ENCODE peak calls at places on chromosomes 4 and X, in five cellular contexts. P, K, X, F and T are unnamed samples.

GRCh38 chr4:33883111-33883510 is 2361.2 kb downstream of the ARAP2 start:
- DNase-seq in P (no peak), K (no peak), X (no peak), F (no peak), T (no peak)

GRCh38 chr4:26127001-26127400 is 193.8 kb upstream of the RBPJ start:
- DNase-seq in P (no peak), K (no peak), X (no peak), F (no peak), T (no peak)

GRCh38 chr4:113222431-113222979 is 173.1 kb downstream of the ANK2 start:
- DNase-seq in P (peak; percentile 38), K (no peak), X (no peak), F (no peak), T (no peak)

GRCh38 chrX:66489339-66489738 is 149.5 kb downstream of the EDA2R start:
- DNase-seq in P (no peak), K (no peak), X (no peak), F (no peak), T (peak; percentile 0)

GRCh38 chr4:7367894-7368293 is 66.8 kb downstream of the PSAPL1 start:
- DNase-seq in P (no peak), K (no peak), X (no peak), F (no peak), T (no peak)

GRCh38 chr4:126701756-126702155 is 931.0 kb upstream of the INTU start:
- DNase-seq in P (peak; percentile 81), K (no peak), X (no peak), F (no peak), T (no peak)

GRCh38 chrX:48467331-48467761 is 2.7 kb downstream of the SLC38A5 start:
- DNase-seq in P (no peak), K (no peak), X (peak; percentile 60), F (no peak), T (no peak)

GRCh38 chrX:19836337-19836736 is 51.1 kb downstream of the SH3KBP1 start:
- DNase-seq in P (no peak), K (no peak), X (no peak), F (no peak), T (no peak)

GRCh38 chrX:118536204-118536603 is 40.6 kb downstream of the DOCK11 start:
- DNase-seq in P (no peak), K (no peak), X (no peak), F (no peak), T (no peak)

GRCh38 chr4:117010695-117011094 is 74.7 kb downstream of the TRAM1L1 start:
- DNase-seq in P (no peak), K (no peak), X (no peak), F (no peak), T (no peak)

GRCh38 chr4:110487873-110488272 is 11.9 kb downstream of the ENPEP start:
- DNase-seq in P (no peak), K (no peak), X (no peak), F (no peak), T (peak; percentile 56)

GRCh38 chr4:95318483-95318882 is 230.3 kb downstream of the UNC5C start:
- DNase-seq in P (no peak), K (no peak), X (no peak), F (no peak), T (no peak)

GRCh38 chr4:44071959-44072955 is 376.4 kb downstream of the KCTD8 start:
- DNase-seq in P (no peak), K (no peak), X (no peak), F (no peak), T (no peak)

GRCh38 chrX:130741151-130741550 is 161.9 kb downstream of the ENOX2 start:
- DNase-seq in P (no peak), K (no peak), X (no peak), F (no peak), T (no peak)

GRCh38 chr4:10856271-10856670 is 171.7 kb upstream of the CLNK start:
- DNase-seq in P (no peak), K (no peak), X (no peak), F (no peak), T (no peak)

GRCh38 chr4:3029464-3029863 is 44.9 kb downstream of the HTT-AS start:
- DNase-seq in P (no peak), K (no peak), X (no peak), F (no peak), T (no peak)

GRCh38 chrX:10636337-10636736 is 16.0 kb upstream of the MID1 start:
- DNase-seq in P (peak; percentile 68), K (peak; percentile 71), X (peak; percentile 7), F (no peak), T (no peak)

GRCh38 chr4:73868206-73869129 is 725 bp upstream of the CXCL1 start:
- DNase-seq in P (no peak), K (peak; percentile 13), X (no peak), F (no peak), T (no peak)

GRCh38 chr4:85496933-85497332 is 22.0 kb downstream of the ARHGAP24 start:
- DNase-seq in P (peak; percentile 39), K (no peak), X (no peak), F (no peak), T (no peak)

GRCh38 chr4:22030321-22030720 is 81.7 kb upstream of the KCNIP4 start:
- DNase-seq in P (no peak), K (no peak), X (no peak), F (no peak), T (no peak)

GRCh38 chr4:127631420-127631819 is 1.3 kb upstream of the INTU start:
- DNase-seq in P (peak; percentile 56), K (no peak), X (no peak), F (no peak), T (no peak)

GRCh38 chrX:143648705-143649104 is 12.8 kb upstream of the SLITRK4 start:
- DNase-seq in P (no peak), K (no peak), X (no peak), F (no peak), T (no peak)

GRCh38 chr4:30495261-30496050 is 224.7 kb upstream of the PCDH7 start:
- DNase-seq in P (no peak), K (no peak), X (no peak), F (no peak), T (no peak)

GRCh38 chr4:159398236-159398638 is 295.4 kb downstream of the RAPGEF2 start:
- DNase-seq in P (peak; percentile 63), K (no peak), X (no peak), F (no peak), T (no peak)

GRCh38 chr4:172998527-172999469 is 169.8 kb upstream of the GALNT7 start:
- DNase-seq in P (peak; percentile 79), K (no peak), X (peak; percentile 87), F (no peak), T (no peak)

GRCh38 chr4:184101711-184102110 is 116.0 kb downstream of the ENPP6 start:
- DNase-seq in P (no peak), K (no peak), X (no peak), F (no peak), T (no peak)

GRCh38 chr4:145619639-145619996 is 433 bp downstream of the MMAA start:
- DNase-seq in P (peak; percentile 57), K (peak; percentile 48), X (no peak), F (no peak), T (peak; percentile 81)

GRCh38 chr4:14446904-14447303 is 555.4 kb upstream of the CPEB2 start:
- DNase-seq in P (no peak), K (no peak), X (no peak), F (no peak), T (no peak)

GRCh38 chrX:9902651-9903050 is 64.5 kb upstream of the CLDN34 start:
- DNase-seq in P (peak; percentile 34), K (no peak), X (no peak), F (no peak), T (no peak)

GRCh38 chr4:46949822-46950221 is 40.8 kb upstream of the COX7B2 start:
- DNase-seq in P (no peak), K (no peak), X (no peak), F (no peak), T (no peak)

GRCh38 chr4:114087596-114088230 is 108.3 kb upstream of the ARSJ start:
- DNase-seq in P (peak; percentile 87), K (no peak), X (no peak), F (no peak), T (no peak)

GRCh38 chr4:169105620-169106019 is 95.6 kb upstream of the CBR4 start:
- DNase-seq in P (no peak), K (no peak), X (no peak), F (no peak), T (no peak)

GRCh38 chrX:13473666-13474516 is 95.5 kb upstream of the EGFL6 start:
- DNase-seq in P (peak; percentile 40), K (no peak), X (no peak), F (no peak), T (no peak)

GRCh38 chrX:97050413-97050812 is 166.7 kb downstream of the RPA4 start:
- DNase-seq in P (peak; percentile 38), K (no peak), X (no peak), F (no peak), T (no peak)

GRCh38 chr4:32135642-32136041 is 1415.5 kb downstream of the PCDH7 start:
- DNase-seq in P (peak; percentile 4), K (no peak), X (no peak), F (no peak), T (no peak)
- TF ChIP-seq MAFK in P (no peak), K (no peak), X (no peak), F (no peak), T (no peak)

DNA sequence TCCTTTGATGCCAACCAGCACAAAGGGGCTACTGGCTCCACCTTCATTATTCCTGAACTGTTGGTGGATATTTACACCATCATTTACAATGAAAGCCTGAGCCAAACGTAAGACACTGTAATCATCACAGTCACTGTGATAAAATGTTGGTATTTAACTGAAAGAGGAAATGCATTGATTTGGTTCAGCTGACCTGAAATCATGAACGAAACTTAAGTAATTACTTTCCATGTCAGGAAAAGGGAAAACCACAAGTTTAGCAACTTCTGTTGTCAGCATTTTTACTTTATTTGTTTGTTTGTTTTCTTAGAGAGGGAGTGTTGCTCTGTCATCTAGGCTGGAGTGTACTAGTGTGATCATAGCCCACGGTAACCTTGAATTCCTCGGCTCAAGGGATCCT is 247.8 kb upstream of the FAM47A start:
- DNase-seq in P (no peak), K (no peak), X (no peak), F (no peak), T (no peak)
- TF ChIP-seq MAFK in P (no peak), K (no peak), X (no peak), F (no peak), T (no peak)

DNA sequence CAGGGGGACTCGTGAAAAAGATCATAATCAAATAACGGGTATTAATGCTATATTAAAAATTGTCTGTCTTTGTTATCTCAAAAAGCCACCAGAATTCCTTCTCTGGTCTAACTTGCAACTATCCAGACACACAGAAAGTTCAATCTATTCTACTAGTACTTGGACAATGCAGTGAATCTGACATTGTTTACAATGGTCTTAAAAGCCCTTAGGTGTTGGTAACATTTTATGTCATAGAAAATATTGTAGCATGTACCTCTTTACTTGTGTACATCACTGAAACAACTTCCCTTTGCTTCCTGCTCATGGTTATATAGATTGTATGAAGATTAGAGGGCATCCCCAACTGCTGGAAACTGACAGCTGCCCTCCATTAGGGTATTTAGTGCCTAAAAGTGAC is 71.1 kb upstream of the PPP3CA start:
- DNase-seq in P (no peak), K (no peak), X (no peak), F (no peak), T (no peak)
- TF ChIP-seq MAFK in P (no peak), K (no peak), X (no peak), F (no peak), T (no peak)

DNA sequence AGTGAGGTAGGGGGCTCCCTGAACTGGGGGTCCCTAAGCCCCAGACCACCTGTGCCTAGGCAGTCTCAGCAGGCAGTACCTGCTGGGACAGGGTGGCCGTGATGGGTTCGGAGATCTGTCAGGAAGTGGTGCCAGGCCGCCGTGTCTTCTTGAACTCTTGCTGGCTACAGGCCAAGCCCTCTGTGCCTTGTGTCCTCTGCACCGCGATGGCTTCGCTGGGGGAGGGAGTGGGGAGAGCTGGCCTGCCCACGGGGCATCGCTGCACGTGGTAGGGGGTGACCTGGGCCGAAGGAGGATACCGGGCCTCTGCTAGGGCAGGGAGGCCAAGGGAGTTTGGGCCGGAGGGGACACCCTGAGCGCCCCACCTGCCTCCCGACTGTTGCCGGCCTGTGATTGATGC is 96.7 kb upstream of the NKX1-1 start:
- DNase-seq in P (no peak), K (no peak), X (no peak), F (no peak), T (no peak)
- TF ChIP-seq MAFK in P (no peak), K (no peak), X (no peak), F (no peak), T (no peak)